ENCODE peak calls at places on chromosomes 5 and 9, in six cellular contexts. P is stimulated activated CD8-positive, alpha-beta memory T cell treated with anti-CD3 and anti-CD28 coated beads, Interleukin-7, amount 100 ng/mL, for 4 hours; B is stomach; N is AG04450; I is HFFc6; S is iPS-NIHi11. F is an unnamed sample.

GRCh38 chr5:172872997-172873491 is 39.0 kb downstream of the ERGIC1 start:
- DNase-seq in P (no peak), B (no peak), N (no peak), I (no peak), S (no peak), F (peak)

GRCh38 chr5:52043543-52043942 is 660.3 kb downstream of the ISL1 start:
- DNase-seq in P (no peak), B (no peak), N (no peak), I (no peak), S (peak), F (no peak)

GRCh38 chr5:128202320-128202719 is 118.8 kb downstream of the SLC12A2 start:
- DNase-seq in P (no peak), B (no peak), N (no peak), I (no peak), S (no peak), F (no peak)

GRCh38 chr5:139664727-139665351 is 16.7 kb downstream of the CXXC5 start:
- DNase-seq in P (no peak), B (no peak), N (no peak), I (no peak), S (no peak), F (no peak)

GRCh38 chr5:79107020-79107796 is 4.4 kb upstream of the BHMT start:
- DNase-seq in P (no peak), B (no peak), N (no peak), I (peak), S (no peak), F (peak)

GRCh38 chr5:89065919-89066318 is 182.9 kb upstream of the MEF2C start:
- DNase-seq in P (no peak), B (no peak), N (no peak), I (no peak), S (no peak), F (no peak)

GRCh38 chr5:65811895-65812294 is 89.9 kb downstream of the NLN start:
- DNase-seq in P (no peak), B (peak), N (no peak), I (no peak), S (no peak), F (peak)

GRCh38 chr5:67520161-67520886 is 323.7 kb upstream of the CD180 start:
- DNase-seq in P (no peak), B (no peak), N (no peak), I (no peak), S (no peak), F (no peak)

GRCh38 chr5:124870070-124870469 is 123.6 kb upstream of the ZNF608 start:
- DNase-seq in P (no peak), B (no peak), N (no peak), I (no peak), S (no peak), F (no peak)

GRCh38 chr9:89436963-89437625 is 60.8 kb downstream of the SEMA4D start:
- DNase-seq in P (peak), B (peak), N (no peak), I (no peak), S (no peak), F (no peak)

GRCh38 chr5:134138416-134139376 is 24.2 kb downstream of the TCF7 start:
- DNase-seq in P (peak), B (peak), N (no peak), I (peak), S (no peak), F (peak)

GRCh38 chr5:175712313-175712680 is 54.4 kb downstream of the HRH2 start:
- DNase-seq in P (no peak), B (no peak), N (no peak), I (no peak), S (no peak), F (no peak)

GRCh38 chr5:1176473-1177391 is 24.7 kb upstream of the SLC6A19 start:
- DNase-seq in P (no peak), B (no peak), N (no peak), I (no peak), S (peak), F (no peak)

GRCh38 chr5:38780316-38780715 is 65.5 kb upstream of the OSMR start:
- DNase-seq in P (no peak), B (no peak), N (no peak), I (no peak), S (no peak), F (peak)

GRCh38 chr9:135116892-135117680 is 29.6 kb downstream of the OLFM1 start:
- DNase-seq in P (no peak), B (no peak), N (no peak), I (no peak), S (no peak), F (no peak)

GRCh38 chr9:110443878-110444245 is 106.2 kb upstream of the TXNDC8 start:
- DNase-seq in P (no peak), B (no peak), N (peak), I (peak), S (no peak), F (peak)

F was measured in IMR-90.